ENCODE peak calls at places on chromosome 6, in six cellular contexts. One of them, this sample, is unnamed. For H3K4me1, the result is how much of the 10 kb centered on the place peaks cover.

GRCh38 chr6:31821301-31822037 is 6.1 kb upstream of the HSPA1B start:
- DNase-seq in PC-3: peak
- DNase-seq in GM12878: no peak
- DNase-seq in hepatocyte: peak
- DNase-seq in GM23248: peak
- DNase-seq in HCT116: no peak
- DNase-seq in this sample: peak

GRCh38 chr6:34709386-34709785 is 12.8 kb upstream of the ILRUN start:
- DNase-seq in GM23248: no peak
- DNase-seq in hepatocyte: peak
- DNase-seq in PC-3: no peak
- DNase-seq in HCT116: no peak
- DNase-seq in GM12878: no peak
- DNase-seq in this sample: no peak

GRCh38 chr6:165618241-165618640 is 44.8 kb downstream of the PDE10A start:
- DNase-seq in PC-3: no peak
- DNase-seq in hepatocyte: no peak
- DNase-seq in GM12878: no peak
- DNase-seq in GM23248: no peak
- DNase-seq in HCT116: no peak
- DNase-seq in this sample: no peak

GRCh38 chr6:35392111-35392702 is 49.8 kb downstream of the PPARD start:
- DNase-seq in HCT116: no peak
- DNase-seq in GM23248: no peak
- DNase-seq in hepatocyte: peak
- DNase-seq in GM12878: no peak
- DNase-seq in PC-3: peak
- DNase-seq in this sample: no peak

GRCh38 chr6:28673800-28674671 is 148.4 kb downstream of the GPX5 start:
- DNase-seq in HCT116: peak
- DNase-seq in GM12878: peak
- DNase-seq in GM23248: peak
- DNase-seq in PC-3: peak
- DNase-seq in hepatocyte: peak
- DNase-seq in this sample: peak

GRCh38 chr6:2976571-2977085 is 5.3 kb upstream of the SERPINB6 start:
- DNase-seq in PC-3: peak
- DNase-seq in HCT116: no peak
- DNase-seq in hepatocyte: no peak
- DNase-seq in GM12878: no peak
- DNase-seq in GM23248: peak
- DNase-seq in this sample: no peak

GRCh38 chr6:168992696-168993185 is 260.9 kb downstream of the THBS2 start:
- DNase-seq in hepatocyte: no peak
- DNase-seq in GM12878: no peak
- DNase-seq in GM23248: no peak
- DNase-seq in PC-3: no peak
- DNase-seq in HCT116: no peak
- DNase-seq in this sample: no peak

GRCh38 chr6:83097204-83097603 is 29.7 kb downstream of the DOP1A start:
- DNase-seq in GM12878: no peak
- DNase-seq in HCT116: no peak
- DNase-seq in GM23248: peak
- DNase-seq in PC-3: no peak
- DNase-seq in hepatocyte: no peak
- DNase-seq in this sample: no peak

GRCh38 chr6:168834188-168834587 is 393.2 kb downstream of the SMOC2 start:
- DNase-seq in PC-3: no peak
- DNase-seq in hepatocyte: no peak
- DNase-seq in GM23248: no peak
- DNase-seq in GM12878: no peak
- DNase-seq in HCT116: no peak
- DNase-seq in this sample: no peak

GRCh38 chr6:118939683-118940082 is 4.7 kb upstream of the MCM9 start:
- DNase-seq in HCT116: no peak
- DNase-seq in GM12878: no peak
- DNase-seq in PC-3: no peak
- DNase-seq in hepatocyte: no peak
- DNase-seq in GM23248: no peak
- DNase-seq in this sample: no peak

GRCh38 chr6:9467746-9468145 is 947.1 kb downstream of the TFAP2A start:
- DNase-seq in HCT116: no peak
- DNase-seq in hepatocyte: peak
- DNase-seq in GM12878: no peak
- DNase-seq in GM23248: peak
- DNase-seq in PC-3: peak
- DNase-seq in this sample: no peak

GRCh38 chr6:135147637-135148592 is 33.2 kb upstream of the MYB start:
- DNase-seq in GM12878: no peak
- DNase-seq in hepatocyte: no peak
- DNase-seq in GM23248: no peak
- DNase-seq in HCT116: no peak
- DNase-seq in PC-3: no peak
- DNase-seq in this sample: no peak

GRCh38 chr6:147821266-147821665 is 312.8 kb downstream of the SAMD5 start:
- DNase-seq in GM12878: no peak
- DNase-seq in hepatocyte: no peak
- DNase-seq in HCT116: no peak
- DNase-seq in GM23248: no peak
- DNase-seq in PC-3: no peak
- DNase-seq in this sample: no peak

GRCh38 chr6:97459986-97460385 is 177.0 kb upstream of the MMS22L start:
- DNase-seq in HCT116: no peak
- DNase-seq in hepatocyte: no peak
- DNase-seq in GM23248: peak
- DNase-seq in GM12878: no peak
- DNase-seq in PC-3: no peak
- DNase-seq in this sample: no peak

GRCh38 chr6:170166511-170167122 is 124.3 kb downstream of the DLL1 start:
- DNase-seq in GM23248: no peak
- DNase-seq in hepatocyte: no peak
- DNase-seq in PC-3: no peak
- DNase-seq in HCT116: no peak
- DNase-seq in GM12878: no peak
- DNase-seq in this sample: no peak

GRCh38 chr6:122702846-122703245 is 76.7 kb upstream of the FABP7 start:
- DNase-seq in GM12878: no peak
- DNase-seq in PC-3: no peak
- DNase-seq in hepatocyte: no peak
- DNase-seq in GM23248: no peak
- DNase-seq in HCT116: no peak
- DNase-seq in this sample: no peak

GRCh38 chr6:1201547-1202200 is 110.2 kb upstream of the FOXQ1 start:
- DNase-seq in PC-3: no peak
- DNase-seq in HCT116: no peak
- DNase-seq in hepatocyte: no peak
- DNase-seq in GM23248: no peak
- DNase-seq in GM12878: no peak
- DNase-seq in this sample: no peak

GRCh38 chr6:142356271-142356938 is 54.6 kb downstream of the ADGRG6 start:
- DNase-seq in GM12878: no peak
- DNase-seq in hepatocyte: no peak
- DNase-seq in GM23248: peak
- DNase-seq in PC-3: no peak
- DNase-seq in HCT116: no peak
- DNase-seq in this sample: no peak

GRCh38 chr6:145508107-145508506 is 227.2 kb downstream of the EPM2A start:
- DNase-seq in GM23248: no peak
- DNase-seq in GM12878: no peak
- DNase-seq in PC-3: peak
- DNase-seq in HCT116: no peak
- DNase-seq in hepatocyte: no peak
- DNase-seq in this sample: peak

GRCh38 chr6:150684161-150684560 is 84.5 kb downstream of the PLEKHG1 start:
- DNase-seq in GM23248: no peak
- DNase-seq in hepatocyte: no peak
- DNase-seq in HCT116: no peak
- DNase-seq in PC-3: no peak
- DNase-seq in GM12878: no peak
- DNase-seq in this sample: no peak
- H3K4me2 ChIP-seq in GM23248: no peak
- H3K4me2 ChIP-seq in hepatocyte: no peak
- H3K4me2 ChIP-seq in HCT116: no peak
- H3K4me2 ChIP-seq in PC-3: no peak
- H3K4me2 ChIP-seq in GM12878: no peak
- H3K4me2 ChIP-seq in this sample: no peak

GRCh38 chr6:106747139-106747538 is 117.8 kb downstream of the QRSL1 start:
- DNase-seq in GM23248: no peak
- DNase-seq in GM12878: no peak
- DNase-seq in HCT116: no peak
- DNase-seq in PC-3: peak
- DNase-seq in hepatocyte: no peak
- DNase-seq in this sample: no peak

GRCh38 chr6:106746660-106747059 is 117.3 kb downstream of the QRSL1 start:
- DNase-seq in hepatocyte: peak
- DNase-seq in HCT116: no peak
- DNase-seq in GM23248: peak
- DNase-seq in GM12878: no peak
- DNase-seq in PC-3: peak
- DNase-seq in this sample: peak

GRCh38 chr6:106745396-106745795 is 116.0 kb downstream of the QRSL1 start:
- DNase-seq in PC-3: no peak
- DNase-seq in GM23248: no peak
- DNase-seq in hepatocyte: no peak
- DNase-seq in GM12878: no peak
- DNase-seq in HCT116: no peak
- DNase-seq in this sample: no peak

GRCh38 chr6:106744781-106745180 is 115.4 kb downstream of the QRSL1 start:
- DNase-seq in GM23248: no peak
- DNase-seq in HCT116: no peak
- DNase-seq in hepatocyte: no peak
- DNase-seq in PC-3: no peak
- DNase-seq in GM12878: no peak
- DNase-seq in this sample: no peak

DNA sequence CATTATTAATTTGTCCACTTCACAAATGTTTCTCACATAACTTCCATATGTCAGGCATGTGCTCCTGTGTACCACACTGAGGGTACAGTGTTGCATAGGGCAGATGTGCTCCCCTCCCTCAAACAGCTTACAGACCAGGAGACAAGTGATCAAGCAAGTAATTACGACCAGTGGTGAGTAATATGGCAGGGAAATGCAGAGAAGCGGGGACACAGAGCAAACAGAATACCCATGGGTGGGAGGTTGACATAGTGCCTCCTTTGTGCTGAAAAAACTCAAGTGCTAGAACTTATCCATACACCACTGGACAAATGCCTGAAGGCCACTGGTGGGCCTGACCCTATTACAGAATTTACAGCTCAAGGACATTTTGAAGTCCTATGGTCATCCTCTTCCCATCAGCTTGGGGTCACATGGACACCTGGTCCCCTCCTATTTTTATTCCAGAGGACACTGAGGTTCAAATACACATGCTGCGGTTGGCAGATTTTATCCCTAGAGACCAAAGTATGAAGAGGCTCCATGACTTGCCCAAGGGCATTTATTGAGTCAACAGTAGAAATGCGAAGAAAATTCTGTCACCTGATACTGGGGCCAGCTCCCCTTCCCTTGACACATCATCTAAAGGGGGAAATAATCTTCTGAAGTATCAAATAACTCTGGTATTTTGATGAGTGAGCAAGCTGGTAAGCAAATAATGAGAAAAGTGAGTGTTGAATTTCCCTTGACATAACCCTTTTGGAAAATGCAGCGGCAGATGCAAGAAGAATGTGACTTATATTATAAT is 116.6 kb downstream of the QRSL1 start:
- DNase-seq in GM23248: no peak
- DNase-seq in hepatocyte: no peak
- DNase-seq in GM12878: no peak
- DNase-seq in HCT116: no peak
- DNase-seq in PC-3: peak
- DNase-seq in this sample: no peak
- H3K4me1 ChIP-seq in GM23248: under half
- H3K4me1 ChIP-seq in hepatocyte: under half
- H3K4me1 ChIP-seq in GM12878: under half
- H3K4me1 ChIP-seq in HCT116: under half
- H3K4me1 ChIP-seq in PC-3: half or more
- H3K4me1 ChIP-seq in this sample: under half

DNA sequence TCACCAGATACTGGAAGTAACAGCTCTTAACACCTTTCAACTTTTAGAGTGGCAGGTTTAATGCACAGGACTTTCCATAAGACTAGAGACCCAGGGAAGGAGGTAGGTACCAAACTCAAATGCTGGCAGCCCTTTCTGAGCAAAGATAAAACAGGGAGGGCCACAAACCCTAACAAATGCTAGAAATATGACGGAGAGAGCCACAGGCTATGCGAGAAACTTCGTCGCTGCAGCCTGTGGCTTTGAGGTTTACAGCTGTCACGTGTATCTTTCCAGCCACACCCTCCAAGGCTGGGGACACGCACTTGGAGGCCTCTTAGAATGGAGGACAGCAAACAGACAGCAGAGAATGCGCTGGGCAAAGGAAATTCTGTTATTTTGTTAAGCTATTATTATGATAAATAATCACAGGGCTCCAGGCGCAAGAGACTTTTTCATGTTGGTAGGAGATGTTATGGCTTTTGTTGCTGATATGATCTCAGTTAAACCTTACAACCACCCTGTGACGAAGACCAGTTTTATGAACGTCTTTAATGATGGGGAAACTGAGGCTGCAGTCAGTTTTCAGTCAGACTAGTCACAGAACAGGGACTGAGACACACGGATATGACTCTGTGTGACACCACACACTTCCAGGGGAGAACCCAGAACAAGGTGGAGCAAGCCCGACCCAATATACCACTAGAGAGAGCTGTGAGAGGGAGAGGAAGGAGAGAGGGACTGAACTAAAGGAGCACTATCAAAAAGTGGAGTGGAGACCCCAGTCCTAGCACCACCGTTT is 2.0 kb downstream of the TRAM2 start:
- DNase-seq in HCT116: no peak
- DNase-seq in GM12878: peak
- DNase-seq in hepatocyte: peak
- DNase-seq in GM23248: peak
- DNase-seq in PC-3: no peak
- DNase-seq in this sample: no peak
- H3K4me2 ChIP-seq in HCT116: peak
- H3K4me2 ChIP-seq in GM12878: peak
- H3K4me2 ChIP-seq in hepatocyte: peak
- H3K4me2 ChIP-seq in GM23248: peak
- H3K4me2 ChIP-seq in PC-3: peak
- H3K4me2 ChIP-seq in this sample: peak

GRCh38 chr6:44126320-44127149 is 717 bp downstream of the MRPL14 start:
- DNase-seq in GM23248: peak
- DNase-seq in PC-3: peak
- DNase-seq in GM12878: peak
- DNase-seq in hepatocyte: peak
- DNase-seq in HCT116: no peak
- DNase-seq in this sample: peak

GRCh38 chr6:44119704-44120262 is 7.5 kb downstream of the MRPL14 start:
- DNase-seq in GM12878: no peak
- DNase-seq in HCT116: no peak
- DNase-seq in PC-3: peak
- DNase-seq in GM23248: peak
- DNase-seq in hepatocyte: no peak
- DNase-seq in this sample: no peak

GRCh38 chr6:44120692-44121443 is 6.4 kb downstream of the MRPL14 start:
- DNase-seq in GM23248: no peak
- DNase-seq in PC-3: no peak
- DNase-seq in hepatocyte: no peak
- DNase-seq in HCT116: no peak
- DNase-seq in GM12878: no peak
- DNase-seq in this sample: peak

GRCh38 chr6:44123544-44123943 is 3.7 kb downstream of the MRPL14 start:
- DNase-seq in HCT116: no peak
- DNase-seq in hepatocyte: no peak
- DNase-seq in GM23248: no peak
- DNase-seq in PC-3: no peak
- DNase-seq in GM12878: no peak
- DNase-seq in this sample: no peak

GRCh38 chr6:44122821-44123220 is 4.4 kb downstream of the MRPL14 start:
- DNase-seq in hepatocyte: no peak
- DNase-seq in GM12878: peak
- DNase-seq in GM23248: peak
- DNase-seq in HCT116: no peak
- DNase-seq in PC-3: no peak
- DNase-seq in this sample: no peak
- H3K4me1 ChIP-seq in hepatocyte: half or more
- H3K4me1 ChIP-seq in GM12878: under half
- H3K4me1 ChIP-seq in GM23248: half or more
- H3K4me1 ChIP-seq in HCT116: under half
- H3K4me1 ChIP-seq in PC-3: half or more
- H3K4me1 ChIP-seq in this sample: under half

This sample was measured in mesendoderm.